ENCODE peak calls at places on chromosomes 16 and 17, in four cellular contexts. X, O, U and Z are unnamed samples.

GRCh38 chr17:45844695-45845375 is at the start of gene SPPL2C:
- DNase-seq in U (no peak), X (no peak), O (no peak), Z (no peak)

GRCh38 chr17:82049521-82049971 is 2.1 kb downstream of the RFNG start:
- DNase-seq in O (no peak), X (peak), U (no peak), Z (no peak)

GRCh38 chr16:4179020-4179419 is 62.8 kb upstream of the ADCY9 start:
- DNase-seq in O (no peak), U (peak), X (no peak), Z (no peak)

GRCh38 chr17:77836557-77837041 is 121.9 kb upstream of the TNRC6C start:
- DNase-seq in O (no peak), U (no peak), X (no peak), Z (no peak)

GRCh38 chr17:60579090-60579489 is 20.9 kb upstream of the PPM1D start:
- DNase-seq in X (no peak), O (no peak), U (no peak), Z (no peak)

GRCh38 chr17:70775667-70776066 is 606.3 kb downstream of the KCNJ2 start:
- DNase-seq in U (no peak), O (no peak), X (no peak), Z (no peak)

GRCh38 chr17:3980381-3980975 is 16.2 kb upstream of the ATP2A3 start:
- DNase-seq in U (no peak), O (no peak), X (no peak), Z (peak)

GRCh38 chr16:55907661-55908060 is 32.5 kb upstream of the CES5A start:
- DNase-seq in O (no peak), U (no peak), X (no peak), Z (no peak)

GRCh38 chr17:65092262-65092661 is 35.7 kb upstream of the GNA13 start:
- DNase-seq in O (no peak), U (no peak), X (no peak), Z (no peak)

GRCh38 chr16:35751191-35751941 is 2292.0 kb downstream of the TP53TG3F start:
- DNase-seq in U (no peak), O (no peak), X (no peak), Z (no peak)

GRCh38 chr16:87146676-87147075 is 170.5 kb downstream of the C16orf95 start:
- DNase-seq in O (no peak), X (no peak), U (no peak), Z (no peak)

GRCh38 chr17:50352693-50353599 is 7.0 kb downstream of the XYLT2 start:
- DNase-seq in U (no peak), O (no peak), X (no peak), Z (no peak)

GRCh38 chr17:69723741-69724140 is 309.2 kb downstream of the MAP2K6 start:
- DNase-seq in U (no peak), X (no peak), O (no peak), Z (peak)

GRCh38 chr17:73616120-73616872 is 27.9 kb downstream of the SDK2 start:
- DNase-seq in X (no peak), U (no peak), O (no peak), Z (no peak)

GRCh38 chr16:47431960-47432359 is 28.9 kb downstream of the ITFG1 start:
- DNase-seq in X (no peak), U (no peak), O (no peak), Z (no peak)

GRCh38 chr17:30031214-30031869 is 85.3 kb upstream of the NSRP1 start:
- DNase-seq in U (no peak), X (no peak), O (no peak), Z (no peak)

GRCh38 chr17:75075597-75076253 is 12.0 kb upstream of the SLC16A5 start:
- DNase-seq in U (no peak), X (no peak), O (no peak), Z (no peak)

GRCh38 chr17:1796800-1797199 is 32.9 kb downstream of the SMYD4 start:
- DNase-seq in U (no peak), X (no peak), O (no peak), Z (no peak)

GRCh38 chr17:79974786-79975497 is 60.7 kb downstream of the TBC1D16 start:
- DNase-seq in O (no peak), U (no peak), X (peak), Z (no peak)

GRCh38 chr17:383771-384621 is 31.4 kb upstream of the RPH3AL start:
- DNase-seq in U (no peak), O (no peak), X (no peak), Z (no peak)

GRCh38 chr17:71511266-71511995 is 609.4 kb upstream of the SOX9 start:
- DNase-seq in X (no peak), U (no peak), O (no peak), Z (no peak)

GRCh38 chr17:4642286-4642685 is 808 bp upstream of the ALOX15 start:
- DNase-seq in U (no peak), O (no peak), X (no peak), Z (no peak)

GRCh38 chr17:19750835-19751234 is 2.7 kb upstream of the ALDH3A1 start:
- DNase-seq in X (no peak), O (no peak), U (no peak), Z (no peak)

GRCh38 chr17:78437508-78438169 is 59.2 kb downstream of the PGS1 start:
- DNase-seq in U (no peak), O (no peak), X (no peak), Z (no peak)

GRCh38 chr17:74408262-74408661 is 23.6 kb upstream of the GPRC5C start:
- DNase-seq in X (peak), U (peak), O (no peak), Z (no peak)

GRCh38 chr17:309361-309888 is 43.2 kb downstream of the RPH3AL start:
- DNase-seq in X (peak), O (peak), U (peak), Z (peak)

GRCh38 chr16:88768041-88768876 is 16.8 kb downstream of the PIEZO1 start:
- DNase-seq in X (peak), U (no peak), O (no peak), Z (peak)

GRCh38 chr17:11391134-11391533 is 150.1 kb downstream of the SHISA6 start:
- DNase-seq in U (peak), X (peak), O (no peak), Z (no peak)

GRCh38 chr17:75319818-75320691 is 30.8 kb upstream of the SLC25A19 start:
- DNase-seq in U (no peak), X (no peak), O (no peak), Z (no peak)

GRCh38 chr17:79778504-79779087 is 648 bp downstream of the CBX2 start:
- DNase-seq in U (no peak), O (no peak), X (peak), Z (no peak)

GRCh38 chr17:45722161-45722560 is 62.0 kb upstream of the CRHR1 start:
- DNase-seq in O (no peak), X (peak), U (peak), Z (no peak)

GRCh38 chr17:61631800-61632199 is 40.8 kb upstream of the NACA2 start:
- DNase-seq in U (no peak), X (no peak), O (no peak), Z (no peak)

GRCh38 chr16:78259883-78260282 is 160.4 kb downstream of the WWOX start:
- DNase-seq in O (no peak), X (no peak), U (no peak), Z (no peak)

GRCh38 chr16:1395444-1396074 is 18.9 kb downstream of the UNKL start:
- DNase-seq in X (peak), O (no peak), U (no peak), Z (no peak)

DNA sequence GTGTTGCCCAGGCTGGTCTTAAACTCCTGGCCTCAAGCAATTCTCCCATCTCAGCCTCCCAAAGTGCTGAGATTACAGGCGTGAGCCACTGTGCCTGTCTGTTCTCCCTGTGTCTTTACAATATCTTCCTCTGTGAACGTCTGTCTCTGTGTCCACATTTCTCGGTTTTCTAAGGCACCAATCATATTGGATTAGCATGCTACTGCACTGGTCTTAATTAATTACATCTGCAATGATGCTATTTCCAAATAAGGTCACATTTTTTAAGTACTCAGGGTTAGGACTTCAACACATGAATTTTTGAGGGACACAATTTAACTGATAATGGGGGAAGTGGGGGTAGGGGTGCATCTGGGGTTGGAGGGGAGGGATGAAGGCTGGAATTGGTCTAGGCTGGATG is 102.6 kb downstream of the N4BP1 start:
- DNase-seq in O (no peak), X (no peak), U (no peak), Z (no peak)
- TF ChIP-seq JUN in O (no peak), X (no peak), U (no peak), Z (no peak)

GRCh38 chr17:31431795-31432658 is 40.6 kb downstream of the RAB11FIP4 start:
- DNase-seq in U (peak), O (no peak), X (no peak), Z (no peak)

GRCh38 chr17:31431098-31431794 is 39.8 kb downstream of the RAB11FIP4 start:
- DNase-seq in U (no peak), O (no peak), X (no peak), Z (no peak)

GRCh38 chr17:31434404-31435050 is 43.1 kb downstream of the RAB11FIP4 start:
- DNase-seq in O (no peak), U (peak), X (no peak), Z (no peak)

GRCh38 chr17:31433811-31434210 is 42.3 kb downstream of the RAB11FIP4 start:
- DNase-seq in O (no peak), X (no peak), U (no peak), Z (no peak)

DNA sequence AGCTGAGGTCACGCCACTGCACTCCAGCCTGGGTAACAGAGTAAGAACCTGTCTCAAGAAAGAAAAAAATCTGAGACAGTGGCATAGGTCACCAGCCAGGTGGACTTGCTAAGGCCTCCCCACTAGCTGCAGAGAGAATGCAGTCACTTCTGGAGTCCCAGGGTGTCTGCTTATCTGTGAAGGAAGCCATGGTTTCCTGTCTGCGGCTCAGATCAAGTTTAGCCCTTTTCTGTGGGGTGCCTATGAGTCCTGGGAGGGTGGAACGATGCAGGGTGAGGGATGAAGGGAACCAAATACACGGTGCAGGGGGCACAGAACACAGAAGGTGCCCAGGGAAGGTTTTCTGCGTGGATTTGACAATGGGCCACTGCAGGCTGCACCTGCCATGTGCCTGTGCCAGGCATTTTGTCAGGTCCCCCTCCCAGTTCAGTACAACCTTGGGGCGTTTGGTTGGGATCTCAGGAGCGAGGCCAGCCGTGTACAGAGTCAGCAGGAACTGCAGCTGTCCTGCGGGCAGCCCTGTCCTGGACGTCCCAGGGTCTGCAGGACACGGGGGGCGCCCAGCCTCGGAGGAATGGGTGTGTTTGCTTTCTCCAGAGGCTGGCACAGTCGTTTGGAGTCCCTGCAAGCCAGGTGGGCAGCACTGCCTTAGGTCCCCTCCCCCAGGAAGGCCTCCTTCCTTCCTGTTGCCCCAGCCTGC is 41.8 kb downstream of the RAB11FIP4 start:
- DNase-seq in U (no peak), X (no peak), O (no peak), Z (peak)
- H3K9ac ChIP-seq in U (no peak), X (no peak), O (no peak), Z (no peak)

GRCh38 chr17:40431231-40431602 is 12.0 kb upstream of the IGFBP4 start:
- DNase-seq in X (no peak), U (no peak), O (no peak), Z (no peak)
- TF ChIP-seq JUN in X (no peak), U (no peak), O (no peak), Z (no peak)

GRCh38 chr17:6439951-6440350 is 4.3 kb upstream of the PIMREG start:
- DNase-seq in X (no peak), U (peak), O (no peak), Z (no peak)
- H3K9ac ChIP-seq in X (no peak), U (no peak), O (no peak), Z (no peak)

DNA sequence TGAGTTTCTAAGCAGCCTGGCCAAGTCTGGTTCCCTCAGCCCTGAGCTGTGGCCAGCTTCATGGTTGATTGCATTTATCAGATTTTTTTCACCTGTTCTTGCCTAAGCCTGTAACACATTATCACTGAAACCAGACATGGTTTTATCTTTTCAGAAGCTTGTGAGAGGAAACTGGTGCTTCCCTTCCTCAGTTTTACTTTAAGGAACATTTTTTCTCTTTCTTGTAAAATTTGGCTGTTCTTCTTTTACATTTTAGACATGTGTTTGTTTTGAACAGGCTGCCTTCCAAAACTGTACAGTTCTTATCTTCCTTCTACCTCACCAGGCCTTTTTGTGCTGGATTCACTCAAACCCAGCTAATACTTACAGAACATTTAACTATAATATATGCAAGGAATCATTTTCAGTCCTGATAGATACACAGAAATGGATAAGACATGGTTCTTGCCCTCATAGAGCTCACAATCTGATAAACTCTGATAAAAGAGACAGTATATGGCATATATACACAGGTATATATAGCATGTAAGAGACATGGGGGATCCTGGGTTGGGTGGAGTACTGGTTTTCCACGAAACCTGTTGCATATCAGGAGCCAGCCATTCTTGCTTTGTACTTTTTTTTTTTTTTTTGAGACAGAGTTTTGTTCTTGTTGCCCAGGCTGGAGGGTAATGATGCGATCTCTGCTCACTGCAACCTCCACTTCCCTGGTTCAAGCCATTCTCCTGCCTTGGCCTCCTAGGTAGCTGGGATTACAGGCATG is 44.5 kb downstream of the ZNRF1 start:
- DNase-seq in X (peak), U (no peak), O (no peak), Z (peak)
- TF ChIP-seq JUN in X (peak), U (no peak), O (no peak), Z (no peak)

DNA sequence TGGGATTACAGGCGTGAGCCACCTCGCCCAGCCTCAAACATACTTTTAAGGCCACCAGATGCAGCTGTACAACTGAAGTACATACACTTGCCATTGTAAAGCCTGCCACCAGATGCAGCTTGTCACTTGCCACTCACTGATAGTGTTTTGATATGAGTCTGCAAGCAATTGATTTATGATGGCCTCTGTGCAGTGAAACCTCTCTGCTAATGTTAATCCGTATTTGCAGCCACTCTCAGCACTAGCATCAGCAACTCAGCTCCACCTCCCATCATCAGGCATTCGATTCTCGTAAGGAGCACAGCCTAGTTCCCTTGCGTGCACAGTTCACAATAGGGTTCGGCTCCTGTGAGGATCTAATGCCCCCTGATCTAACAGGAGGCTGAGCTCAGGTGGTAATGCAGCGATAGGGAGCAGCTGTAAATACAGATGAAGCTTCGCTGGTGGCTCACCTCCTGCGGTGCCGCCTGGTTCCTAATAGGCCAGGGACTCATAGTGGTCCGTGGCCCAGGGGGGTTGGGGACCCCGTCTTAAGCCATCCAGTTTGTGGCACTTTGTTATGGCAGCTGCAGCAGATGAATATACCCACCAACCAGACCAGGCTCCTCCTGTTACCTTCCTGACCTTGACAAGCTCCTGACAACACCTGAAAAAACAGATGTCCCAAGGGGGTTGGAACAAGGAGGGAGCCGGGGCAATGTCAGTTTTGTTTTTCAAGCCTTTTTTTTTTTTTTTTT is 1.3 kb upstream of the HERPUD1 start:
- DNase-seq in X (no peak), O (no peak), U (no peak), Z (no peak)
- H3K9ac ChIP-seq in X (peak), O (no peak), U (peak), Z (no peak)

DNA sequence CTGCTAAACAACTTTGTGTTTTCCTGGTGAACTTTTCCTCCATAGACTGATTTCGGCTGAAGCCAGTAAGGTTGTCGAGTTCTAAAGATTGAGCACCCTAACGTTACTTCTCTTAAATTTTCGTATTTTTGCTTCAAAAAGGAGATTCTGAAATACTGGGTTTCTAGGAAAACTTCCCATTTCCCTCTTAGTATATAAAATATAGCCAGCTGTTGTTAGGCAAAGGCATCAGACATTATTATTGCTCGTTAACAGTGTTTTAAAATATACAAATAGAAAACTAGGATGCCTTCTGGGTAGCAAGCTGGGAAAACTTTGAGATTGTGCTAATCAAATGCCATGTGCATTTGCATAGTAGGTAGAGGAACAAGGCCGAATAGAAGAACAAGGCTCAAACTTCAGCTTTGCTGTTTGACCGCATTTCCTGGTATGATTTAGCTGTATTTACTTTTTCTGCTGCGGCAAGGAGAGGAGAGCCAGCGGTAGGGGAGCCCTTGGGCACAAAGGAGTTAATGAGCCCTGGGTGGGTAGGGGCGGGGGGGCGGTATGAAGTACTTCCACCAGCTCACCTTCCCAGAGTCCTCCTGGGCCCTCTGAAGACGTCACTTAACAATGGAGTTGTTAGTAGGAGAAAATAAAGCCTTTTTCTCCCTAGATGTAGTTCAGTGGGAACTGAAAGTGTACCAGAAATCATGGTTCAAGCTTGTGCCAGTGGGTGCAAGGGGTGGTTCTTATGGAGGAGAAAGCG is 151.9 kb downstream of the MSI2 start:
- DNase-seq in X (no peak), U (peak), O (no peak), Z (no peak)
- TF ChIP-seq JUN in X (no peak), U (no peak), O (no peak), Z (no peak)

GRCh38 chr16:85991856-85992255 is 92.9 kb downstream of the IRF8 start:
- DNase-seq in X (no peak), U (no peak), O (no peak), Z (no peak)

GRCh38 chr16:85991425-85991824 is 92.5 kb downstream of the IRF8 start:
- DNase-seq in O (no peak), U (no peak), X (no peak), Z (no peak)

GRCh38 chr16:85989376-85989775 is 90.4 kb downstream of the IRF8 start:
- DNase-seq in U (no peak), O (no peak), X (no peak), Z (no peak)

GRCh38 chr16:85989863-85990643 is 91.1 kb downstream of the IRF8 start:
- DNase-seq in X (no peak), O (no peak), U (no peak), Z (no peak)

GRCh38 chr16:85990861-85991301 is 91.9 kb downstream of the IRF8 start:
- DNase-seq in U (no peak), O (no peak), X (no peak), Z (no peak)
- H3K9ac ChIP-seq in U (no peak), O (no peak), X (no peak), Z (no peak)

DNA sequence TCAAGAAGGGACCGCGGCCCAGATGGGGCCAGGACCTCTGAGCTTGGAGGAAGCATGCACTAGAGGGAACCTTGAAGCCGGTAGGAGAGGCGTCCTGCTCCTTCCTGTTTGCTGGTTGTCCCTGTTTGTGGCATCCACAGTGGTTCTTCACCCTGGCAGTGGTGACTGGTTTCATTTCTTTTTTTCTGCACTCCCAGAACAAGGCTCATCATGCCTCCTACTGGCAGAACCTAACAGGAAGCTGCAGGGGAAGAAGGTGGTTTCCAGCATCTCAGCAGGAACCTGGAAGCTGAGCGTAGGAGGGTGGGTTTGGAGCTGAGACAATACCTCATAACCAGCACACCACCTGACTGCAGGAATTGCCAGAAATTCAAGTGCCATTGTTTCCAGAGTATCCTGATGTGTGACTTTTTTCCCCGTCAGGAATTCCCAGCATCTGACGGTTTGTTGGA is 5.8 kb downstream of the TMEM231 start:
- DNase-seq in O (peak), U (peak), X (no peak), Z (peak)
- TF ChIP-seq JUN in O (no peak), U (no peak), X (no peak), Z (no peak)